ENCODE peak calls at places on chromosomes 16 and 17, in ten cellular contexts. S is kidney, D is mucosa of descending colon, O is left lung, K is pancreas, Z is skeletal muscle cell, L is ascending aorta, T is colonic mucosa, V is bronchial epithelial cell, A is OCI-LY7. N is an unnamed sample.

GRCh38 chr17:76597156-76598003 is 11.7 kb upstream of the ST6GALNAC2 start:
- DNase-seq in S (no peak), D (no peak), O (no peak), K (no peak), Z (no peak), L (no peak), T (no peak), V (peak; percentile 100), A (peak; percentile 21), N (no peak)

GRCh38 chr17:28684963-28685362 is 23.0 kb downstream of the SUPT6H start:
- DNase-seq in S (peak; percentile 58), D (no peak), O (no peak), K (no peak), Z (no peak), L (no peak), T (peak; percentile 52), V (no peak), A (no peak), N (no peak)

GRCh38 chr17:80043963-80044362 is 7.5 kb downstream of the CCDC40 start:
- DNase-seq in S (peak; percentile 3), D (no peak), O (no peak), K (no peak), Z (no peak), L (no peak), T (no peak), V (no peak), A (no peak), N (no peak)

GRCh38 chr17:19411641-19412040 is 609 bp downstream of the RNF112 start:
- DNase-seq in S (no peak), D (no peak), O (no peak), K (no peak), Z (no peak), L (no peak), T (no peak), V (no peak), A (no peak), N (no peak)

GRCh38 chr16:54066451-54067056 is 220.0 kb downstream of the IRX3 start:
- DNase-seq in S (no peak), D (no peak), O (no peak), K (no peak), Z (no peak), L (no peak), T (no peak), V (peak; percentile 55), A (no peak), N (no peak)

GRCh38 chr17:17103160-17103559 is 60.9 kb downstream of the MPRIP start:
- DNase-seq in S (peak; percentile 67), D (no peak), O (no peak), K (peak; percentile 31), Z (no peak), L (no peak), T (no peak), V (no peak), A (no peak), N (no peak)

GRCh38 chr16:84481051-84481735 is 23.3 kb downstream of the MEAK7 start:
- DNase-seq in S (no peak), D (no peak), O (no peak), K (no peak), Z (no peak), L (no peak), T (peak; percentile 15), V (no peak), A (no peak), N (no peak)

GRCh38 chr17:78641666-78642065 is 64.5 kb upstream of the DNAH17 start:
- DNase-seq in S (no peak), D (no peak), O (no peak), K (no peak), Z (no peak), L (no peak), T (no peak), V (no peak), A (no peak), N (no peak)

GRCh38 chr17:1979182-1979980 is 45.8 kb downstream of the RTN4RL1 start:
- DNase-seq in S (peak; percentile 83), D (no peak), O (no peak), K (no peak), Z (no peak), L (no peak), T (no peak), V (no peak), A (no peak), N (no peak)

GRCh38 chr17:40244255-40244654 is 25.2 kb downstream of the WIPF2 start:
- DNase-seq in S (no peak), D (no peak), O (no peak), K (no peak), Z (no peak), L (no peak), T (no peak), V (no peak), A (no peak), N (no peak)

GRCh38 chr16:8960788-8961109 is 3.0 kb downstream of the USP7 start:
- DNase-seq in S (no peak), D (no peak), O (no peak), K (no peak), Z (no peak), L (no peak), T (no peak), V (no peak), A (no peak), N (no peak)

GRCh38 chr16:8958344-8958808 is 5.3 kb downstream of the USP7 start:
- DNase-seq in S (no peak), D (peak; percentile 58), O (no peak), K (no peak), Z (peak; percentile 11), L (peak; percentile 72), T (peak; percentile 44), V (no peak), A (peak; percentile 33), N (no peak)

GRCh38 chr16:8962393-8963009 is 1.2 kb downstream of the USP7 start:
- DNase-seq in S (peak; percentile 82), D (peak; percentile 70), O (peak; percentile 84), K (peak; percentile 83), Z (no peak), L (no peak), T (peak; percentile 56), V (no peak), A (peak; percentile 94), N (peak; percentile 53)

GRCh38 chr16:8961811-8962390 is 1.8 kb downstream of the USP7 start:
- DNase-seq in S (no peak), D (no peak), O (no peak), K (no peak), Z (no peak), L (no peak), T (no peak), V (no peak), A (peak; percentile 37), N (no peak)

DNA sequence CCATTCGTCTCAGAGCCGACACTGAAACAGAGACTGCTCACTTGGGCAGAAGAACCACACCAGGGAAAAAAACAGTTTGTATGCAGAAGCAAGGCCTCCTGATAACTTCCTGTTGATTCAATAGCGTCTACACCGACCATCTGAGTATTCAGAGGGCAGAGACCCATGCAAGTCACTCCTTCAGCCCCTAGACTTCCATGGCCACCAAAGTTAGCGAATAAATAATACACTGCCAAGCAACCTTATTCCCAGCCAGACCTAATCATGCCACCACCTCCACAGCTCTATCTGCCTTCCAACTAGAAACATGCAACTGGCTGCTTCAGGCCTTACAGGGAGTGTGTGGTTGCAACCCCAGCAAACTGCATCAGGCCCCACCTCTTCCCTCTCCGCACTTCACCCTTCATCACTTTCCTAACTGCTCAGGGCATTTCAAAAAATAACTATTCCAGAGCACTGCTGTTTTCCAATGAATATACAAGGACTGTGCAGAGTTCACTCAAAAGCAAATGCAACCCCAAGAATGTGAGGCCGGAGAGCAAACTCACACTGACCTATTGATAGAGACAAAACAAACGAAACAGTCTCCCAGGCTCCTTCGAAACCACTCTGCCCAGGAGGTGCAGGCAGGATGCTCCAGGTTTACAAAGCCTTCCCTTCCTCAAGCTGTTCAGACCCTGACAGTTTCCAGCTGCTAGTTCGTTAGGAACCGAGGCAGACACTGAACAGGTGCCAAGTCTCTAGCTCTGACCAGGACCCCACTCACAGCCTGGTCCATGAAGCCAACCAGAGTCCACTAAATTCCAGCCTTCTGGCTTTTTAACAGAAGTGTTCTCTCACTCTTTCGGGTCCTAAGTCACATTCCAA is 3.6 kb downstream of the USP7 start:
- DNase-seq in S (no peak), D (no peak), O (no peak), K (no peak), Z (no peak), L (no peak), T (peak; percentile 42), V (no peak), A (peak; percentile 49), N (no peak)
- H3K4me3 ChIP-seq in S (peak overlapping the region; percentile 14), D (no peak overlapping the region), O (no peak overlapping the region), K (no peak overlapping the region), Z (no peak overlapping the region), L (no peak overlapping the region), T (no peak overlapping the region), V (no peak overlapping the region), A (peak overlapping the region; percentile 84), N (peak overlapping the region; percentile 19)

GRCh38 chr16:31476305-31477219 is 4.6 kb downstream of the TGFB1I1 start:
- DNase-seq in S (peak; percentile 97), D (peak; percentile 97), O (peak; percentile 97), K (peak; percentile 96), Z (no peak), L (peak; percentile 84), T (peak; percentile 97), V (no peak), A (no peak), N (peak; percentile 71)
- H3K4me3 ChIP-seq in S (peak overlapping the region; percentile 67), D (peak overlapping the region; percentile 11), O (peak overlapping the region; percentile 31), K (peak overlapping the region; percentile 57), Z (no peak overlapping the region), L (peak overlapping the region; percentile 24), T (peak overlapping the region; percentile 44), V (peak overlapping the region; percentile 12), A (no peak overlapping the region), N (peak overlapping the region; percentile 71)

GRCh38 chr16:81195907-81196534 is 42.5 kb upstream of the BCO1 start:
- DNase-seq in S (no peak), D (no peak), O (peak; percentile 24), K (no peak), Z (no peak), L (no peak), T (no peak), V (no peak), A (no peak), N (no peak)
- H3K4me3 ChIP-seq in S (no peak overlapping the region), D (no peak overlapping the region), O (no peak overlapping the region), K (no peak overlapping the region), Z (no peak overlapping the region), L (no peak overlapping the region), T (no peak overlapping the region), V (no peak overlapping the region), A (no peak overlapping the region), N (no peak overlapping the region)

GRCh38 chr17:81409190-81409935 is 14.1 kb downstream of the BAHCC1 start:
- DNase-seq in S (no peak), D (no peak), O (no peak), K (no peak), Z (no peak), L (no peak), T (no peak), V (no peak), A (peak; percentile 35), N (no peak)
- H3K4me3 ChIP-seq in S (no peak overlapping the region), D (no peak overlapping the region), O (no peak overlapping the region), K (no peak overlapping the region), Z (no peak overlapping the region), L (no peak overlapping the region), T (no peak overlapping the region), V (no peak overlapping the region), A (no peak overlapping the region), N (no peak overlapping the region)

N was measured in effector memory CD4-positive, alpha-beta T cell.